ENCODE peak calls at places on chromosomes 16 and 17, in ten cellular contexts. I is dorsolateral prefrontal cortex; H is NCI-H1105; E is HT-29; G is OCI-LY7; X is activated CD4-positive, alpha-beta T cell treated with anti-CD3 and anti-CD28 coated beads for 36 hours; W is RWPE1; M is choroid plexus epithelial cell; S is mesenchymal stem cell; B is progenitor cell of endocrine pancreas. U is an unnamed sample.

GRCh38 chr17:35981908-35982330 is 622 bp upstream of the CCL16 start:
- DNase-seq in I (no peak), H (no peak), E (peak), G (no peak), X (peak), W (no peak), M (no peak), S (no peak), B (no peak), U (peak)

GRCh38 chr16:52446076-52446475 is 100.9 kb downstream of the TOX3 start:
- DNase-seq in I (peak), H (peak), E (no peak), G (no peak), X (no peak), W (peak), M (no peak), S (no peak), B (no peak), U (no peak)

GRCh38 chr17:32110596-32110995 is 31.7 kb upstream of the RHOT1 start:
- DNase-seq in I (no peak), H (no peak), E (no peak), G (no peak), X (no peak), W (no peak), M (no peak), S (no peak), B (no peak), U (no peak)

GRCh38 chr17:27345141-27345904 is 51.4 kb downstream of the WSB1 start:
- DNase-seq in I (no peak), H (peak), E (no peak), G (no peak), X (no peak), W (no peak), M (no peak), S (peak), B (no peak), U (no peak)

GRCh38 chr17:40443196-40443987 is at the start of gene IGFBP4:
- DNase-seq in I (peak), H (peak), E (peak), G (peak), X (peak), W (peak), M (peak), S (peak), B (peak), U (peak)

GRCh38 chr17:14201595-14201994 is 35.1 kb downstream of the CDRT15 start:
- DNase-seq in I (no peak), H (no peak), E (no peak), G (no peak), X (peak), W (no peak), M (peak), S (no peak), B (no peak), U (no peak)

GRCh38 chr16:66369055-66369592 is 2.6 kb downstream of the CDH5 start:
- DNase-seq in I (no peak), H (no peak), E (no peak), G (peak), X (peak), W (no peak), M (no peak), S (no peak), B (no peak), U (no peak)

GRCh38 chr17:69489303-69489702 is 74.8 kb downstream of the MAP2K6 start:
- DNase-seq in I (no peak), H (no peak), E (no peak), G (no peak), X (no peak), W (no peak), M (no peak), S (no peak), B (no peak), U (no peak)

GRCh38 chr16:77276686-77277085 is 77.5 kb downstream of the SYCE1L start:
- DNase-seq in I (no peak), H (no peak), E (no peak), G (no peak), X (no peak), W (no peak), M (no peak), S (no peak), B (no peak), U (no peak)

GRCh38 chr16:27676807-27677206 is 126.9 kb downstream of the KATNIP start:
- DNase-seq in I (no peak), H (no peak), E (no peak), G (no peak), X (no peak), W (no peak), M (peak), S (peak), B (no peak), U (no peak)

GRCh38 chr16:73713817-73714495 is 582.7 kb upstream of the PSMD7 start:
- DNase-seq in I (peak), H (no peak), E (peak), G (peak), X (peak), W (no peak), M (peak), S (no peak), B (no peak), U (peak)

GRCh38 chr16:72785886-72786285 is 262.0 kb downstream of the ZFHX3 start:
- DNase-seq in I (no peak), H (no peak), E (no peak), G (no peak), X (no peak), W (no peak), M (peak), S (peak), B (no peak), U (peak)

GRCh38 chr17:74865504-74866197 is 6.0 kb upstream of the GRIN2C start:
- DNase-seq in I (no peak), H (no peak), E (peak), G (peak), X (no peak), W (no peak), M (no peak), S (no peak), B (no peak), U (no peak)

GRCh38 chr17:21285164-21286065 is 904 bp downstream of the MAP2K3 start:
- DNase-seq in I (no peak), H (no peak), E (peak), G (peak), X (peak), W (no peak), M (peak), S (peak), B (no peak), U (no peak)

GRCh38 chr16:68995011-68995504 is 110.4 kb upstream of the HAS3 start:
- DNase-seq in I (no peak), H (no peak), E (peak), G (no peak), X (no peak), W (peak), M (peak), S (peak), B (no peak), U (peak)

GRCh38 chr16:63289834-63290460 is 1253.7 kb upstream of the CDH8 start:
- DNase-seq in I (peak), H (no peak), E (peak), G (peak), X (peak), W (peak), M (peak), S (peak), B (peak), U (peak)

GRCh38 chr16:56111100-56111499 is 80.2 kb upstream of the GNAO1 start:
- DNase-seq in I (no peak), H (no peak), E (no peak), G (no peak), X (no peak), W (no peak), M (no peak), S (no peak), B (no peak), U (no peak)

GRCh38 chr16:89565506-89566372 is 5.3 kb downstream of the RPL13 start:
- DNase-seq in I (peak), H (no peak), E (peak), G (peak), X (peak), W (peak), M (peak), S (peak), B (peak), U (peak)

GRCh38 chr17:8117980-8118768 is at the start of gene ALOXE3:
- DNase-seq in I (no peak), H (no peak), E (peak), G (no peak), X (peak), W (peak), M (peak), S (peak), B (no peak), U (no peak)